ENCODE peak calls at places on chromosomes 3 and 15, in five cellular contexts. Q is sigmoid colon, U is suprapubic skin, P is transverse colon, J is HepG2. T is an unnamed sample.

GRCh38 chr3:46523556-46523955 is 25.8 kb downstream of the RTP3 start:
- DNase-seq in Q (no peak), U (no peak), P (no peak), J (no peak), T (no peak)

GRCh38 chr3:115512565-115513410 is 110.5 kb upstream of the GAP43 start:
- DNase-seq in Q (no peak), U (peak), P (no peak), J (no peak), T (no peak)

GRCh38 chr3:94234177-94234788 is 171.4 kb downstream of the NSUN3 start:
- DNase-seq in Q (no peak), U (no peak), P (no peak), J (peak), T (no peak)

GRCh38 chr3:160486459-160486869 is 36.9 kb upstream of the TRIM59 start:
- DNase-seq in Q (no peak), U (no peak), P (no peak), J (peak), T (no peak)

GRCh38 chr3:146968204-146968651 is 363.1 kb upstream of the PLSCR5 start:
- DNase-seq in Q (no peak), U (no peak), P (no peak), J (no peak), T (no peak)

GRCh38 chr3:110799236-110799635 is 272.4 kb upstream of the NECTIN3 start:
- DNase-seq in Q (no peak), U (no peak), P (no peak), J (no peak), T (no peak)

GRCh38 chr15:82177291-82178010 is 85.1 kb downstream of the EFL1 start:
- DNase-seq in Q (peak), U (no peak), P (no peak), J (no peak), T (no peak)

GRCh38 chr3:32951410-32951811 is at the start of gene CCR4:
- DNase-seq in Q (no peak), U (no peak), P (no peak), J (no peak), T (no peak)

GRCh38 chr15:64095431-64095794 is 369 bp upstream of the SNX1 start:
- DNase-seq in Q (no peak), U (no peak), P (no peak), J (no peak), T (no peak)

GRCh38 chr3:40574661-40575060 is 49.9 kb downstream of the ZNF621 start:
- DNase-seq in Q (no peak), U (no peak), P (no peak), J (no peak), T (no peak)

GRCh38 chr3:126415661-126416591 is 21.2 kb downstream of the CFAP100 start:
- DNase-seq in Q (peak), U (no peak), P (no peak), J (no peak), T (peak)

GRCh38 chr15:49741721-49742120 is 120.9 kb downstream of the DTWD1 start:
- DNase-seq in Q (no peak), U (no peak), P (peak), J (no peak), T (no peak)

GRCh38 chr3:172410702-172411477 is 37.4 kb downstream of the GHSR start:
- DNase-seq in Q (no peak), U (no peak), P (no peak), J (no peak), T (no peak)

GRCh38 chr3:107767897-107768605 is 245.3 kb downstream of the BBX start:
- DNase-seq in Q (no peak), U (no peak), P (no peak), J (no peak), T (no peak)

GRCh38 chr15:60077581-60078359 is 73.7 kb downstream of the FOXB1 start:
- DNase-seq in Q (no peak), U (no peak), P (no peak), J (no peak), T (no peak)

GRCh38 chr3:137012097-137012501 is 54.3 kb downstream of the IL20RB start:
- DNase-seq in Q (no peak), U (no peak), P (no peak), J (no peak), T (no peak)

GRCh38 chr3:54087581-54088410 is 34.6 kb upstream of the CACNA2D3 start:
- DNase-seq in Q (no peak), U (no peak), P (no peak), J (no peak), T (no peak)

GRCh38 chr3:185813205-185813604 is 11.6 kb downstream of the IGF2BP2 start:
- DNase-seq in Q (no peak), U (no peak), P (no peak), J (no peak), T (no peak)

GRCh38 chr3:194028434-194029004 is 107.4 kb upstream of the HES1 start:
- DNase-seq in Q (no peak), U (no peak), P (no peak), J (no peak), T (no peak)

GRCh38 chr3:64178419-64178818 is 46.8 kb downstream of the PRICKLE2 start:
- DNase-seq in Q (no peak), U (no peak), P (no peak), J (no peak), T (no peak)

GRCh38 chr15:69607101-69607500 is 154.5 kb downstream of the RPLP1 start:
- DNase-seq in Q (no peak), U (peak), P (no peak), J (no peak), T (no peak)

GRCh38 chr3:152270145-152270870 is 1.6 kb downstream of the MBNL1 start:
- DNase-seq in Q (no peak), U (no peak), P (no peak), J (peak), T (no peak)

GRCh38 chr3:152267831-152268500 is 763 bp upstream of the MBNL1 start:
- DNase-seq in Q (no peak), U (no peak), P (no peak), J (no peak), T (no peak)

GRCh38 chr3:152267319-152267689 is 1.4 kb upstream of the MBNL1 start:
- DNase-seq in Q (no peak), U (no peak), P (no peak), J (no peak), T (no peak)

GRCh38 chr3:152269423-152270144 is 855 bp downstream of the MBNL1 start:
- DNase-seq in Q (peak), U (peak), P (peak), J (peak), T (no peak)

DNA sequence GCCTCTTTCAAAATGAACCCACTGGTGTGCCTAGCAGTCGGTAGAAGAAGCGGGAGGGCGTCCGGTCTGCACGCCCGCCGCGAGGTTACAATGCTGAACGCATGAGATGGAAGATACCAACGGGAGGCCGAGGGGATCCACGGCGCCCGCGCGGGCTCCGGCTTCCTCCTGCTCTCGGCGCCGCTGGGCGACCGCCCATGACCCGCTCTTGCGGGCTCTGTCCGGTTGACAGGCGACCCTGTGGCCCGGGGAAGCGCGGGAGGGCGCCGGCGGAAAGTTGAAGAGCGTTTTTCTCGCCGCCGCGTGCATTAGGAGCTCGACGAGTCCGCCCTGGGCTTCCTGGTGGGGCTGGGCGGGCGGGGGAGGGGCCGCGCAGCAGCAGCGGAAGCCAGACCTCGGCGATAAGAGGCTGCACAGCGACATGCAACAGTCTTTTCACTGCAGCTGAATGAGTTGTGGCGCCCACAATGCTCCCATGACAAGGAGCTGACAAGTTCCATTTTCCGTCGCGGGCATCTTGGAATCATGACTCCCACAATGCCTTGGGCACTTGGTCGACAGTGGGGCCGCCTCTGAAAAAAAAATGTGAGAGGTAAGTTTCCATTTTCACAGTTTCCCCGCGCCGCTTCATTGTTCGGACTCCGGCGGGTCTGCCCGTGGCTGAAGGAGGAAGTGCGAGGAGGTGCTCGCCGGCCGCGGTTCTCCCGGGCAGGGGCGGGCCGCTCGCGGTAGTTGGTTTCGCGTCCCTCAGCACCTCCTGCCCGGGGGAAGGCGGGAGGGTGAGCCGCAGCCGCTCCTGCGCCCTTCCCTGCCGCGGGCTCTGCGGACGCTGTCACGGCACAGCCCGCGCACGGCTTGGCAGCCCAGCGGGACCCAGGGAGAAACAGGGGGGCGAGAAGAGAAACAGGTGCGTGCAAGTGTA is at the start of gene MBNL1:
- DNase-seq in Q (peak), U (peak), P (peak), J (peak), T (peak)
- H3K4me3 ChIP-seq in Q (peak), U (peak), P (peak), J (peak), T (peak)

GRCh38 chr15:84910928-84911623 is 26.6 kb downstream of the SLC28A1 start:
- DNase-seq in Q (no peak), U (no peak), P (peak), J (no peak), T (peak)
- TF ChIP-seq POLR2A in Q (no peak), U (no peak), P (no peak), J (no peak), T (no peak)

GRCh38 chr15:31141792-31142191 is 40.3 kb upstream of the TRPM1 start:
- DNase-seq in Q (no peak), U (no peak), P (no peak), J (no peak), T (no peak)
- TF ChIP-seq POLR2AphosphoS5 in Q (no peak), U (no peak), P (no peak), J (no peak), T (no peak)

GRCh38 chr3:140465988-140466387 is 211.9 kb upstream of the TRIM42 start:
- DNase-seq in Q (no peak), U (no peak), P (no peak), J (no peak), T (no peak)
- H3K4me3 ChIP-seq in Q (no peak), U (no peak), P (no peak), J (no peak), T (no peak)

DNA sequence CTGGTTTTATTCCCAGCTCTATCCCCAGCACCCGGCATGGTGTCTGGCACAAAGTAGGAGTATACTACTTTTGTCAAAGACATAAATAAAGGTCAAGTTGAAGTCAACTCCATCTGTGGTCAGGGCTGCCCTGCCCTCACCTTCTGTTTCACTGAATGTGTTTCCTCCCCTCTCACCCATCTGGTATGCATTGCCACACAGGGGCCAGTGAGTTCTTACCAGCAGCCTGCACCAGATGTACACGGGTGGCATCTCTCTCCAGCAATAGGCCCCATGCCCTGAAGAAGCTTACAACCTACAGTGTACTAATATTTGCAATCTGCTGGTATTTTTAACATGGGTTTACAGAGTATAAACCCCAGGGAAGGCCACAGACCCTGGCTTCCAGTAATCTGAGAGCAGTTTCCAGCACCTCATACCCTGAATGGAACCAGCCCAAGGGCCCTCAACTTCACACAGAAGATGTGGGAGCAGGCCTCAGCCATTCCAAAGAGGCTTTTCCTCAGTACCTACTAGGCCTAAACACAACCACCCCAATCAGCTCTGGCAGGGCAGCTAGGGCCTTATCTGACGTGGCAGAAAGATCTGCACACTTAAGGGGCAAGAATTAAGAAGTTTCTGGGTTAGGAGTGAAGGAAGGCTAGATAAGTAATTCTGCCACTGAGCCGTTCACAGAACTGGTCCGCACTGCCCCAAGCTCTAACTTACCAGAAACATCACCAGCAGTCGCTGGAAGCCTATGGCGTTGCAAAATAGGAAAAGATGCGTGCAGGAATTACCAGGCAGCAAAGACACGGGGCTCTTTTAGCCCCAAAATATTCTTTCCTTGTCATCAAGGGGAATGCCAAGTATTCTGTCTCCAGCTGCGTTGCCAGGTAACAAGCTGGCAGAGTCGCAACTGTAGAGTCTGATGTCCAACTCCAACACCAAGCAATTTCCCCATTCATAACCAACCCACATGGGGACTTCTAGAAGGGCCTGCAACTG is 2.1 kb downstream of the IDH2 start:
- DNase-seq in Q (peak), U (no peak), P (peak), J (peak), T (peak)
- TF ChIP-seq POLR2A in Q (no peak), U (no peak), P (no peak), J (no peak), T (no peak)

GRCh38 chr3:124007186-124007585 is 15.3 kb upstream of the ROPN1 start:
- DNase-seq in Q (no peak), U (no peak), P (no peak), J (no peak), T (no peak)
- TF ChIP-seq POLR2AphosphoS5 in Q (no peak), U (no peak), P (no peak), J (no peak), T (no peak)